ENCODE peak calls at places on chromosomes 12 and 14, in four cellular contexts. P is HepG2, Z is K562, C is GM12878. L is an unnamed sample.

GRCh38 chr12:57429473-57430116 is 1.2 kb downstream of the R3HDM2 start:
- DNase-seq in P (no peak), Z (peak; percentile 53), C (no peak), L (no peak)

GRCh38 chr12:74129702-74130101 is 407.9 kb upstream of the ATXN7L3B start:
- DNase-seq in P (no peak), Z (no peak), C (no peak), L (no peak)

GRCh38 chr14:88016768-88017167 is 11.8 kb downstream of the GPR65 start:
- DNase-seq in P (no peak), Z (no peak), C (no peak), L (no peak)

GRCh38 chr12:27493260-27493935 is 30.6 kb upstream of the PPFIBP1 start:
- DNase-seq in P (no peak), Z (no peak), C (no peak), L (no peak)

GRCh38 chr14:36525746-36526099 is 5.7 kb upstream of the NKX2-1 start:
- DNase-seq in P (no peak), Z (no peak), C (no peak), L (no peak)

GRCh38 chr14:35285168-35285990 is 6.8 kb upstream of the PSMA6 start:
- DNase-seq in P (no peak), Z (no peak), C (peak; percentile 95), L (no peak)

GRCh38 chr12:16605666-16606116 is 271 bp downstream of the LMO3 start:
- DNase-seq in P (peak; percentile 9), Z (no peak), C (no peak), L (peak; percentile 12)

GRCh38 chr14:20791199-20791996 is 10.3 kb downstream of the RNASE6 start:
- DNase-seq in P (no peak), Z (no peak), C (no peak), L (no peak)

GRCh38 chr14:70887207-70888150 is 19.8 kb upstream of the PCNX1 start:
- DNase-seq in P (no peak), Z (no peak), C (peak; percentile 71), L (no peak)

GRCh38 chr12:131796754-131797587 is 31.2 kb upstream of the MMP17 start:
- DNase-seq in P (no peak), Z (no peak), C (no peak), L (peak; percentile 66)

GRCh38 chr14:68199465-68200145 is 380.0 kb downstream of the RAD51B start:
- DNase-seq in P (no peak), Z (no peak), C (no peak), L (peak; percentile 60)

GRCh38 chr12:89154743-89155530 is 197.4 kb downstream of the DUSP6 start:
- DNase-seq in P (no peak), Z (peak; percentile 6), C (no peak), L (no peak)

GRCh38 chr12:122028165-122028591 is 6.5 kb downstream of the BCL7A start:
- DNase-seq in P (no peak), Z (no peak), C (no peak), L (no peak)

GRCh38 chr14:98743536-98743935 is 528.5 kb downstream of the BCL11B start:
- DNase-seq in P (no peak), Z (no peak), C (no peak), L (no peak)

GRCh38 chr14:61925043-61925442 is 162.8 kb downstream of the SNAPC1 start:
- DNase-seq in P (peak; percentile 5), Z (peak; percentile 2), C (no peak), L (peak; percentile 74)

GRCh38 chr14:32512348-32512747 is 183.2 kb downstream of the AKAP6 start:
- DNase-seq in P (no peak), Z (no peak), C (no peak), L (no peak)

GRCh38 chr14:32507029-32507984 is 178.2 kb downstream of the AKAP6 start:
- DNase-seq in P (no peak), Z (peak; percentile 1), C (no peak), L (no peak)

GRCh38 chr14:32510815-32511214 is 181.7 kb downstream of the AKAP6 start:
- DNase-seq in P (no peak), Z (no peak), C (no peak), L (no peak)

GRCh38 chr14:32508281-32508680 is 179.2 kb downstream of the AKAP6 start:
- DNase-seq in P (no peak), Z (no peak), C (no peak), L (no peak)

GRCh38 chr14:32509632-32510187 is 180.6 kb downstream of the AKAP6 start:
- DNase-seq in P (peak; percentile 50), Z (no peak), C (no peak), L (no peak)
- TF ChIP-seq POLR2AphosphoS5 in P (no peak), Z (no peak), C (no peak), L (no peak)

DNA sequence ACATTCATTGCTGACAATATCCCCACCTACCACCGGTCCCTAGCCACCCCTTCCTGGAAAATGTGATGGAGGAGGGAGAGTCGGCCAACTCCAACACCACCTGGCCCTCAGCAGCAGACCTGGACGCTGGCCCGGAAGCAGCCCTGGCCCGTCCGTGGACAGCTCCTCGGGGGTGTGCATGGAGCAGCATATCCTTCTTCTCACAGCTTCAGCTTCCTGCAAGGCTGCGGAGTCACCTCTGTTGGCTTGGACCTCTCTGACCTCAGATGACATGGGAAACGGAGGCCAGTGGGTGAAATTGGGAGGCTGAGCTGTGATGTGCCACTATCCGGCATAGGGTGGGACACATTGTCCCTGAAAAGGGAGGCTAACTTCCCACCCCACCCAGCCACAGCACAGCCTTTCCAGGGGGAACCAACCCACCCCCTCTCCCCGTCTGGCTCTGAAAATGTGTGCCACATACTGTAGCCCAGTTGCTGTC is 42.9 kb upstream of the LTA4H start:
- DNase-seq in P (no peak), Z (no peak), C (no peak), L (no peak)
- TF ChIP-seq REST in P (no peak), Z (no peak), C (no peak), L (no peak)

GRCh38 chr12:133156125-133156690 is 25.1 kb upstream of the ZNF268 start:
- DNase-seq in P (no peak), Z (no peak), C (no peak), L (peak; percentile 2)
- TF ChIP-seq JUNB in P (no peak), Z (no peak), C (no peak), L (no peak)

DNA sequence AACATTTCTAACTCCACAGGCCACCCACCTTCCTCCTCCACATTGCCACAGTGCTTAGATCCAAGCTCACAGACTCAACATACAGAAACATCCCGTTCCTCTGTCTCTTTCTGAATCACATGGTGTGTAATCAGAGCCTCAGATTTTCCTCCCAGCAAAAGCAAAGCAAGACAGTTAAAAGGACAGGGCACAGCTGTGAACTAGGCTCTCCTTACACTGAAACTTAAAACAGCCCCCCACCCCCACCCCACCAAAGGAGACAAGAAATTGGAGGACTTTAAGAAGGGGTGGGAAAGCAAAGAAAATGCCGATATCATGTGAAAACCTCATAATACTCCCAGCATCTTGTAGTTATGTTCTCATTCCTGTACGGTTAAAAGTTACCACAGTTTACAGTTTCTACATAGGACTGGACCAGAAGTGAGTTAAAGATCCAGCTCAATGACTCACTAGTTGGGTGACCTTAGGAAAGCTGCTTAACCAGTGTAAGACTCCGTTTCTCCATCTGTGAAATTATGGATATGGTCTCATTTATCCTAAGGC is 4.8 kb downstream of the YBX3 start:
- DNase-seq in P (no peak), Z (no peak), C (no peak), L (peak; percentile 32)
- TF ChIP-seq POLR2AphosphoS5 in P (no peak), Z (no peak), C (no peak), L (no peak)

GRCh38 chr12:93467351-93468007 is at the start of gene MRPL42:
- DNase-seq in P (peak; percentile 85), Z (peak; percentile 95), C (peak; percentile 73), L (peak; percentile 96)
- TF ChIP-seq REST in P (no peak), Z (no peak), C (no peak), L (no peak)

GRCh38 chr14:102584871-102585869 is 7.3 kb upstream of the RCOR1 start:
- DNase-seq in P (no peak), Z (peak; percentile 54), C (no peak), L (peak; percentile 88)

GRCh38 chr14:102588821-102589220 is 3.6 kb upstream of the RCOR1 start:
- DNase-seq in P (no peak), Z (no peak), C (no peak), L (no peak)

GRCh38 chr14:102589761-102590290 is 2.6 kb upstream of the RCOR1 start:
- DNase-seq in P (no peak), Z (no peak), C (no peak), L (peak; percentile 42)

GRCh38 chr14:102583726-102584125 is 8.7 kb upstream of the RCOR1 start:
- DNase-seq in P (no peak), Z (no peak), C (no peak), L (peak; percentile 42)

GRCh38 chr14:102586420-102587119 is 5.9 kb upstream of the RCOR1 start:
- DNase-seq in P (no peak), Z (no peak), C (no peak), L (no peak)
- TF ChIP-seq JUNB in P (no peak), Z (no peak), C (no peak), L (no peak)

DNA sequence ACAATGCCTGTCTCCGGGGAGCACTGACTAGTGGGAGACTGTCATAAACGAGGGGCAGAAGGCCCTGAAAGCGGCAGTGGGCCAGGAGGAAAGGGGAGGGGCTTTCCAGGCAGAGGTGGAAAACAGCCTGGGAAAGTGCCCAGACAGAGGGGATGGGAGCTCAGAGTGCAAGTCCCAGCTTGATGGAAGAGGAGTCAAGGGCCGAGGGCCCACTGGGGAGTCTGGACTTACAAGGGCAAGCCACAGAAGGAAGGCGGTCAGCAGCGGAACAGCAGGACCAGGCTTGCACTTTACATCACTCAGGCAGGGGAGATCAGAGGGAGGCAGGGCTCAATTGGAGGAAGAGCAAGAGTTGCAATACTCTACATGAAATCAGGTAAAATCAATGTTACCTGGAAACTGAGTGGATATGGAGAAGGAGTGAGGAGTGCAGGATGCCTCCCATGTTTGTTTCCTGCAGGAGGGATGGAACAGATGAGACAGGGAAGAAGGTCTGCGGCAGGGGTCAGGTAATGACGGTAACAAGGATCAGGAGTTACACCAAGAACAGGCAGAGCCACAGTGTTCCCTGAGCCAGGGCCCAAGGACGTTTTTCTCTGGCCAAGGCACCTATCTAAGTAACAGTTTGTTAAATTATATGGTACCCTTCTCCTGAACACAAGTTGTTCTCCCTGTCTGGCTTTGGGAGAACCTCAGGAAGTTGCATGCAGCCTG is 23.8 kb downstream of the PXN start:
- DNase-seq in P (no peak), Z (no peak), C (no peak), L (no peak)
- TF ChIP-seq POLR2AphosphoS5 in P (no peak), Z (no peak), C (no peak), L (no peak)

GRCh38 chr14:64196668-64197411 is 97.3 kb downstream of the ESR2 start:
- DNase-seq in P (no peak), Z (peak; percentile 13), C (no peak), L (peak; percentile 77)
- TF ChIP-seq REST in P (no peak), Z (no peak), C (no peak), L (no peak)

GRCh38 chr14:59254911-59255545 is 66.6 kb downstream of the DAAM1 start:
- DNase-seq in P (no peak), Z (no peak), C (no peak), L (no peak)
- TF ChIP-seq JUNB in P (no peak), Z (no peak), C (no peak), L (no peak)

L was measured in GM23338.